ENCODE peak calls at places on chromosome 12, in seven cellular contexts. F, U, O, M, D, Q and K are unnamed samples.

GRCh38 chr12:114659084-114659483 is 24.9 kb downstream of the TBX3 start:
- DNase-seq in F (no peak), U (no peak), O (no peak), M (no peak), D (no peak), Q (no peak), K (no peak)

GRCh38 chr12:67430708-67431335 is 161.7 kb downstream of the CAND1 start:
- DNase-seq in F (no peak), U (no peak), O (peak; percentile 73), M (peak; percentile 41), D (no peak), Q (no peak), K (no peak)

GRCh38 chr12:54211920-54212319 is 23.1 kb upstream of the SMUG1 start:
- DNase-seq in F (no peak), U (no peak), O (no peak), M (no peak), D (no peak), Q (no peak), K (no peak)

GRCh38 chr12:53217049-53217929 is 10.2 kb upstream of the ITGB7 start:
- DNase-seq in F (no peak), U (peak; percentile 60), O (no peak), M (peak; percentile 86), D (no peak), Q (peak; percentile 62), K (peak; percentile 88)

GRCh38 chr12:94621662-94622359 is 28.5 kb downstream of the TMCC3 start:
- DNase-seq in F (peak; percentile 39), U (peak; percentile 100), O (no peak), M (peak; percentile 39), D (no peak), Q (no peak), K (peak; percentile 51)

GRCh38 chr12:6965714-6966113 is 4.8 kb downstream of the PHB2 start:
- DNase-seq in F (no peak), U (no peak), O (no peak), M (no peak), D (no peak), Q (no peak), K (no peak)

GRCh38 chr12:117564885-117565284 is 203.5 kb upstream of the NOS1 start:
- DNase-seq in F (no peak), U (no peak), O (no peak), M (no peak), D (no peak), Q (no peak), K (no peak)

GRCh38 chr12:69129014-69129413 is 110.4 kb upstream of the CPSF6 start:
- DNase-seq in F (no peak), U (peak; percentile 3), O (no peak), M (no peak), D (no peak), Q (no peak), K (no peak)

GRCh38 chr12:47408171-47408871 is 297.5 kb downstream of the RPAP3 start:
- DNase-seq in F (peak; percentile 21), U (peak; percentile 86), O (no peak), M (no peak), D (no peak), Q (no peak), K (no peak)

GRCh38 chr12:55931780-55932545 is 1.0 kb downstream of the DGKA start:
- DNase-seq in F (peak; percentile 80), U (peak; percentile 25), O (peak; percentile 65), M (peak; percentile 72), D (peak; percentile 18), Q (peak; percentile 61), K (peak; percentile 70)

GRCh38 chr12:127273621-127274020 is 993.3 kb upstream of the TMEM132C start:
- DNase-seq in F (no peak), U (peak; percentile 87), O (no peak), M (peak; percentile 82), D (no peak), Q (no peak), K (no peak)

GRCh38 chr12:80925237-80925636 is 12.5 kb downstream of the LIN7A start:
- DNase-seq in F (no peak), U (no peak), O (no peak), M (no peak), D (no peak), Q (no peak), K (no peak)

GRCh38 chr12:106248177-106248848 is 493 bp upstream of the CKAP4 start:
- DNase-seq in F (peak; percentile 79), U (peak; percentile 39), O (peak; percentile 71), M (peak; percentile 89), D (no peak), Q (peak; percentile 62), K (peak; percentile 81)

GRCh38 chr12:64583395-64584172 is 26.7 kb upstream of the RASSF3 start:
- DNase-seq in F (no peak), U (no peak), O (no peak), M (peak; percentile 37), D (no peak), Q (no peak), K (no peak)

GRCh38 chr12:27969011-27969900 is 3.3 kb downstream of the PTHLH start:
- DNase-seq in F (peak; percentile 30), U (no peak), O (peak; percentile 16), M (peak; percentile 73), D (no peak), Q (no peak), K (no peak)

GRCh38 chr12:91866566-91866965 is 279.1 kb downstream of the BTG1 start:
- DNase-seq in F (no peak), U (no peak), O (no peak), M (no peak), D (no peak), Q (no peak), K (no peak)

GRCh38 chr12:40953076-40953475 is 235.0 kb upstream of the PDZRN4 start:
- DNase-seq in F (no peak), U (no peak), O (no peak), M (peak; percentile 23), D (no peak), Q (no peak), K (no peak)

GRCh38 chr12:24743891-24744793 is 204.8 kb downstream of the BCAT1 start:
- DNase-seq in F (no peak), U (no peak), O (no peak), M (peak; percentile 5), D (no peak), Q (no peak), K (no peak)

GRCh38 chr12:4301932-4302501 is 19.0 kb upstream of the TIGAR start:
- DNase-seq in F (no peak), U (no peak), O (no peak), M (no peak), D (no peak), Q (no peak), K (no peak)

GRCh38 chr12:4300870-4301269 is 20.1 kb upstream of the TIGAR start:
- DNase-seq in F (no peak), U (no peak), O (no peak), M (no peak), D (no peak), Q (no peak), K (no peak)

GRCh38 chr12:4302881-4303280 is 18.1 kb upstream of the TIGAR start:
- DNase-seq in F (no peak), U (no peak), O (no peak), M (no peak), D (no peak), Q (no peak), K (peak; percentile 48)

GRCh38 chr12:4307593-4308333 is 13.2 kb upstream of the TIGAR start:
- DNase-seq in F (peak; percentile 92), U (peak; percentile 94), O (peak; percentile 68), M (peak; percentile 80), D (no peak), Q (peak; percentile 77), K (peak; percentile 87)

GRCh38 chr12:4303750-4304149 is 17.3 kb upstream of the TIGAR start:
- DNase-seq in F (no peak), U (no peak), O (no peak), M (no peak), D (no peak), Q (no peak), K (no peak)
- H3K36me3 ChIP-seq in F (no peaks in the 10 kb centered on the region), U (peaks cover 19% of the 10 kb centered on the region), O (no peaks in the 10 kb centered on the region), M (no peaks in the 10 kb centered on the region), D (peaks cover 35% of the 10 kb centered on the region), Q (peaks cover 49% of the 10 kb centered on the region), K (no peaks in the 10 kb centered on the region)

GRCh38 chr12:104132351-104132956 is 5.6 kb downstream of the NFYB start:
- DNase-seq in F (no peak), U (no peak), O (no peak), M (no peak), D (no peak), Q (no peak), K (no peak)
- H3K36me3 ChIP-seq in F (no peaks in the 10 kb centered on the region), U (peaks cover 3% of the 10 kb centered on the region), O (no peaks in the 10 kb centered on the region), M (peaks cover 28% of the 10 kb centered on the region), D (peaks cover 17% of the 10 kb centered on the region), Q (peaks cover 51% of the 10 kb centered on the region), K (no peaks in the 10 kb centered on the region)

DNA sequence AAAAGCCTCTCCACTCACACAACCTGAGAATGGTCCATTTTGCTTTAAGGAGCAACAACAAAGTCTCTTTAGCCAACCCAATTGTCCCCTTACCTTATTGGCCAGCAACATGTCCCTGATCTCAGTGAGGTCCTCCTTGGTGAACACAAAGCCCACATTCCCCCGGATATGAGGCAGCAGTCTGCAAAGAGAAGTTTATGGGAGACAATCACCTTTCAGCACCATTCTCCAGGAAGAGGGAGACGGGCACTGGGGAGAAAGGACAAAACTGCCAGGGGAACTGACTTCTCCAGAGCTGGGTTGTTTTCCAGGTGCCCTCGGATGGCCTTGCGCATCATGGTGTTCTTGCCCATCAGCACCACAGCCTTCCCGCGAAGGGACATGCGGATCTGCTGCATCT is 1.9 kb downstream of the RPLP0 start:
- DNase-seq in F (no peak), U (no peak), O (no peak), M (no peak), D (no peak), Q (no peak), K (no peak)
- H3K36me3 ChIP-seq in F (peaks cover 2% of the 10 kb centered on the region), U (peaks cover 20% of the 10 kb centered on the region), O (no peaks in the 10 kb centered on the region), M (peaks cover 37% of the 10 kb centered on the region), D (peaks cover 17% of the 10 kb centered on the region), Q (peaks cover 39% of the 10 kb centered on the region), K (peaks cover 6% of the 10 kb centered on the region)

GRCh38 chr12:109860961-109861360 is 19.4 kb downstream of the GLTP start:
- DNase-seq in F (no peak), U (no peak), O (no peak), M (no peak), D (no peak), Q (no peak), K (no peak)

GRCh38 chr12:109864916-109865315 is 15.4 kb downstream of the GLTP start:
- DNase-seq in F (no peak), U (peak; percentile 98), O (no peak), M (no peak), D (no peak), Q (no peak), K (no peak)

GRCh38 chr12:109858764-109859163 is 21.6 kb downstream of the GLTP start:
- DNase-seq in F (no peak), U (no peak), O (no peak), M (no peak), D (no peak), Q (no peak), K (no peak)

GRCh38 chr12:109863961-109864712 is 16.2 kb downstream of the GLTP start:
- DNase-seq in F (peak; percentile 40), U (peak; percentile 74), O (no peak), M (peak; percentile 35), D (no peak), Q (peak; percentile 76), K (peak; percentile 84)

DNA sequence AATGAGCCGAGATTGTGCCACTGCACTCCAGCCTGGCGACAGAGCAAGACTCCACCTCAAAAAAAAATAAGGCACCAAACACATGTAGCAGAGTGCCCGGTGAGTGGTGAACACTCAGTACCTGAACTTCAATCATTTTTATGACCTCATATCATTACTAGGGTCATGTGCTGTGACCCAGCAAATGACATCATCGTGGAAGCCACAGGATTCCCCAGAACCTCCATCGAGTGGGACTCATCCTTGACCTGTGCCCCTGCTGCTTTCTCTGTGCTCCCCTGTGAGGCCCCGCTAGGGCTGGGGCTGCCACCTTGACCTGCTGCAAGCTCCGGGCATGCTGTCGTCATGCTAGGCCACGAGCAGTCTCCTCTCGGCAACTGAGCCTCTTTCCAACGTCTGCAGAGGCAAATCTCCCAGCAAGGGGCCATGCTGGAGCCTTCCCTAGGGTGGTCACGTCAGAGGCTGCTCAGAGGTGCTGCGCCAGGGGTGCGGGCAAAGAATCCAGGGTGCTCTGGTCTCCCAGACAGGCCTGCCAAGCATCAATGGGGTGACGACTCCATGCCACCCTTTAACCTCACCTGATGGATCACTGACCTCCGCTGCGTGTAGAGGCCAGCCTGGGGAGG is 18.5 kb downstream of the GLTP start:
- DNase-seq in F (no peak), U (no peak), O (no peak), M (no peak), D (no peak), Q (no peak), K (peak; percentile 35)
- H3K36me3 ChIP-seq in F (no peaks in the 10 kb centered on the region), U (peaks cover 20% of the 10 kb centered on the region), O (no peaks in the 10 kb centered on the region), M (peaks cover 2% of the 10 kb centered on the region), D (peaks cover 14% of the 10 kb centered on the region), Q (peaks cover 32% of the 10 kb centered on the region), K (peaks cover 10% of the 10 kb centered on the region)